ENCODE peak calls at places on chromosomes 5 and 9, in four cellular contexts. One of them, this sample, is unnamed. For H3K27me3 and H3K4me1, the result is how much of the 10 kb centered on the place peaks cover.

GRCh38 chr5:142617416-142617815 is 68.5 kb downstream of the FGF1 start:
- DNase-seq in foreskin keratinocyte: no peak
- DNase-seq in lower lobe of right lung: no peak
- DNase-seq in esophagus squamous epithelium: no peak
- DNase-seq in this sample: no peak

GRCh38 chr9:77019010-77019809 is at the start of gene FOXB2:
- DNase-seq in foreskin keratinocyte: peak
- DNase-seq in lower lobe of right lung: no peak
- DNase-seq in esophagus squamous epithelium: no peak
- DNase-seq in this sample: no peak

GRCh38 chr9:117435630-117436261 is 20.9 kb upstream of the ASTN2 start:
- DNase-seq in foreskin keratinocyte: no peak
- DNase-seq in lower lobe of right lung: no peak
- DNase-seq in esophagus squamous epithelium: no peak
- DNase-seq in this sample: no peak

GRCh38 chr5:143682788-143683419 is 129.1 kb upstream of the HMHB1 start:
- DNase-seq in foreskin keratinocyte: no peak
- DNase-seq in lower lobe of right lung: no peak
- DNase-seq in esophagus squamous epithelium: no peak
- DNase-seq in this sample: no peak

GRCh38 chr5:154823605-154824004 is 26.8 kb downstream of the FAXDC2 start:
- DNase-seq in foreskin keratinocyte: peak
- DNase-seq in lower lobe of right lung: no peak
- DNase-seq in esophagus squamous epithelium: no peak
- DNase-seq in this sample: no peak

GRCh38 chr5:34867660-34868059 is 28.7 kb downstream of the TTC23L start:
- DNase-seq in foreskin keratinocyte: no peak
- DNase-seq in lower lobe of right lung: no peak
- DNase-seq in esophagus squamous epithelium: no peak
- DNase-seq in this sample: no peak

GRCh38 chr5:167208911-167209310 is 1082.5 kb upstream of the WWC1 start:
- DNase-seq in foreskin keratinocyte: peak
- DNase-seq in lower lobe of right lung: no peak
- DNase-seq in esophagus squamous epithelium: no peak
- DNase-seq in this sample: no peak

GRCh38 chr9:131598121-131598520 is 52.8 kb downstream of the PRRT1B start:
- DNase-seq in foreskin keratinocyte: no peak
- DNase-seq in lower lobe of right lung: peak
- DNase-seq in esophagus squamous epithelium: no peak
- DNase-seq in this sample: no peak

GRCh38 chr9:93667627-93668026 is 91.2 kb downstream of the PHF2 start:
- DNase-seq in foreskin keratinocyte: no peak
- DNase-seq in lower lobe of right lung: no peak
- DNase-seq in esophagus squamous epithelium: no peak
- DNase-seq in this sample: no peak

GRCh38 chr9:130837002-130837511 is 2.0 kb downstream of the ABL1 start:
- DNase-seq in foreskin keratinocyte: no peak
- DNase-seq in lower lobe of right lung: no peak
- DNase-seq in esophagus squamous epithelium: no peak
- DNase-seq in this sample: no peak

GRCh38 chr5:15560421-15560820 is 60.4 kb downstream of the FBXL7 start:
- DNase-seq in foreskin keratinocyte: peak
- DNase-seq in lower lobe of right lung: no peak
- DNase-seq in esophagus squamous epithelium: no peak
- DNase-seq in this sample: no peak

GRCh38 chr9:37751186-37751585 is 2.4 kb upstream of the TRMT10B start:
- DNase-seq in foreskin keratinocyte: no peak
- DNase-seq in lower lobe of right lung: no peak
- DNase-seq in esophagus squamous epithelium: no peak
- DNase-seq in this sample: no peak

GRCh38 chr5:167797933-167798332 is 493.5 kb upstream of the WWC1 start:
- DNase-seq in foreskin keratinocyte: peak
- DNase-seq in lower lobe of right lung: no peak
- DNase-seq in esophagus squamous epithelium: no peak
- DNase-seq in this sample: no peak

GRCh38 chr5:2757563-2758311 is 6.3 kb upstream of the IRX2 start:
- DNase-seq in foreskin keratinocyte: peak
- DNase-seq in lower lobe of right lung: peak
- DNase-seq in esophagus squamous epithelium: no peak
- DNase-seq in this sample: peak
- H3K27me3 ChIP-seq in foreskin keratinocyte: under half
- H3K27me3 ChIP-seq in lower lobe of right lung: half or more
- H3K27me3 ChIP-seq in esophagus squamous epithelium: under half
- H3K27me3 ChIP-seq in this sample: under half

DNA sequence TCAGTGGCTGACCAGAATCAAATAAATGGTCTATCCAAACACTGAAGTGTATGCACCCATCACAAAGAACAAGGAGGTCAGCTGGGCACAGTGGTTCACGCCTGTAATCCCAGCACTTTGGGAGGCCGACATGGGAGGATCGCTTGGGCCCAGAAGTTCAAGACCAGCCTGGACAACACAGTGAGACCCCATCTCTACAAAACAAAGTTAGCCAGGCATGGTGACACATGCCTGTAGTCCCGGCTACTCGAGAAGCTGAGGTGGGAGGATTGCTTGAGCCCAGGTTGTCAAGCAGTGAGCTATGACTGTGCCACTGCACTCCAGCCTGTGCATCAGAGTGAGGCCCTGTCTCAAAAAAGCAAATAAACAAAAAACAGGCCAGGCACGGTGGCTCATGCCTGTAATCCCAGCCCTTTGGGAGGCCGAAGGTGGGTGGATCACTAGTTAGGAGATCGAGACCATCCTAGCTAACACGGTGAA is 40.5 kb downstream of the SEMA4D start:
- DNase-seq in foreskin keratinocyte: no peak
- DNase-seq in lower lobe of right lung: no peak
- DNase-seq in esophagus squamous epithelium: no peak
- DNase-seq in this sample: no peak
- H3K4me1 ChIP-seq in foreskin keratinocyte: under half
- H3K4me1 ChIP-seq in lower lobe of right lung: under half
- H3K4me1 ChIP-seq in esophagus squamous epithelium: under half
- H3K4me1 ChIP-seq in this sample: under half

DNA sequence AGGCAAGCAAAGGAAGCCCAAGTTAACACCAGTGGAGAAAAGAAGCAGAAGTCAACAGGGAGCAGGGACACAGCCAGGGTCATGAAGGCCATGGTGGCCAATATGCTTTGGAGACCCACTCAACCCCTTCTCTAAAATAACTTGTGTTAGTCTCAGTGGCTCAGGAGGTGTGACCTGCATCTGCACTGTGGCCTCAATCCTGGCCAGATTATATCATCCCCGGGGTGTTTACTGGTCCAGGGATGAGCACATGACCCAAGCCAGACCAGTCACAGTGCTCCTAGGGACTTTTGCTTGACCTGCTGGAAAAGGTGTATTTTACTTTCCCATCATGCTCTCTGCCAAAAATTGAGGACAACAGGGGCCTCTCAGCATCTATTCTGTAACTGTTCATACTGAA is 105.2 kb downstream of the DPYSL3 start:
- DNase-seq in foreskin keratinocyte: no peak
- DNase-seq in lower lobe of right lung: no peak
- DNase-seq in esophagus squamous epithelium: no peak
- DNase-seq in this sample: no peak
- H3K27me3 ChIP-seq in foreskin keratinocyte: under half
- H3K27me3 ChIP-seq in lower lobe of right lung: under half
- H3K27me3 ChIP-seq in esophagus squamous epithelium: under half
- H3K27me3 ChIP-seq in this sample: under half

DNA sequence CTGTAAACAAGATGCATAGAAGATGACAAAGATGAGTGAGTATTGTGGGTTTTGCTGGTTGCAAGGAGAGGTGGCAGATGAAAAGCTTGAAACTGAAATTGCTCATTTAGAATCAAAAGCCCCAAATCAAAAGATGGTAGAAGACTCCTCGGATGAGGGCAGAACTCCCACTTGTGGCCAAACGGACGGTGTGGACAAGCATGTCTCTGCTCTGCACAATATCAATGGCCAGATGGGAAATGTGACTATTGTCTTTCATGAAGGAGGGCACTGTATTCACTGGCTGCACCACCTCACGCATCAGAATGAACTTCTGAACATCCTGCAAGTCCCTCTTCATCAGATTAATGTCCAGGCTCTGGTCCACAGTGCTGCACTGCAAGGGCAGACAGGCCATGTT is 541.7 kb downstream of the MTRR start:
- DNase-seq in foreskin keratinocyte: no peak
- DNase-seq in lower lobe of right lung: no peak
- DNase-seq in esophagus squamous epithelium: no peak
- DNase-seq in this sample: no peak
- H3K4me1 ChIP-seq in foreskin keratinocyte: under half
- H3K4me1 ChIP-seq in lower lobe of right lung: under half
- H3K4me1 ChIP-seq in esophagus squamous epithelium: under half
- H3K4me1 ChIP-seq in this sample: under half

GRCh38 chr5:77645995-77646639 is 7.6 kb upstream of the OTP start:
- DNase-seq in foreskin keratinocyte: no peak
- DNase-seq in lower lobe of right lung: no peak
- DNase-seq in esophagus squamous epithelium: no peak
- DNase-seq in this sample: no peak
- H3K27me3 ChIP-seq in foreskin keratinocyte: half or more
- H3K27me3 ChIP-seq in lower lobe of right lung: half or more
- H3K27me3 ChIP-seq in esophagus squamous epithelium: under half
- H3K27me3 ChIP-seq in this sample: half or more

DNA sequence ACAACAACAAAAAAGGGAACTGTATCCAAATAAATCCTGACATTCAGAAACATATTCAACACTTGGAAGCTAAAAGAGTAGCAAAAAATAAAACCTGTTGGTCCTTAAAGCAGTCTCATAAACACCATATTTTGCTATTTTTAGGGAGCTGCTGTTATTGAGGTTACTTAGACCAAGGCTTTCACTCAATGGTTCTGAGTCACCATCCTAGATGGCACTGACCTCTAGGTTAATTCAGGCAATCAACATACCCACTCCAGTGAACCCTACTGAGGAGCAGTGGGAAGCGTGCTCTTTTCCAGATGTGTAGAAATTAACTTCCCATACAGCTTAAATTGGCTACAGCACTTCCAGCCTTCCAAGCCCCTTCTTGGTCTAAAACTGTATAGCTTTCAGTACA is 5.2 kb downstream of the GNAQ start:
- DNase-seq in foreskin keratinocyte: peak
- DNase-seq in lower lobe of right lung: no peak
- DNase-seq in esophagus squamous epithelium: no peak
- DNase-seq in this sample: no peak
- H3K4me1 ChIP-seq in foreskin keratinocyte: under half
- H3K4me1 ChIP-seq in lower lobe of right lung: half or more
- H3K4me1 ChIP-seq in esophagus squamous epithelium: under half
- H3K4me1 ChIP-seq in this sample: under half

DNA sequence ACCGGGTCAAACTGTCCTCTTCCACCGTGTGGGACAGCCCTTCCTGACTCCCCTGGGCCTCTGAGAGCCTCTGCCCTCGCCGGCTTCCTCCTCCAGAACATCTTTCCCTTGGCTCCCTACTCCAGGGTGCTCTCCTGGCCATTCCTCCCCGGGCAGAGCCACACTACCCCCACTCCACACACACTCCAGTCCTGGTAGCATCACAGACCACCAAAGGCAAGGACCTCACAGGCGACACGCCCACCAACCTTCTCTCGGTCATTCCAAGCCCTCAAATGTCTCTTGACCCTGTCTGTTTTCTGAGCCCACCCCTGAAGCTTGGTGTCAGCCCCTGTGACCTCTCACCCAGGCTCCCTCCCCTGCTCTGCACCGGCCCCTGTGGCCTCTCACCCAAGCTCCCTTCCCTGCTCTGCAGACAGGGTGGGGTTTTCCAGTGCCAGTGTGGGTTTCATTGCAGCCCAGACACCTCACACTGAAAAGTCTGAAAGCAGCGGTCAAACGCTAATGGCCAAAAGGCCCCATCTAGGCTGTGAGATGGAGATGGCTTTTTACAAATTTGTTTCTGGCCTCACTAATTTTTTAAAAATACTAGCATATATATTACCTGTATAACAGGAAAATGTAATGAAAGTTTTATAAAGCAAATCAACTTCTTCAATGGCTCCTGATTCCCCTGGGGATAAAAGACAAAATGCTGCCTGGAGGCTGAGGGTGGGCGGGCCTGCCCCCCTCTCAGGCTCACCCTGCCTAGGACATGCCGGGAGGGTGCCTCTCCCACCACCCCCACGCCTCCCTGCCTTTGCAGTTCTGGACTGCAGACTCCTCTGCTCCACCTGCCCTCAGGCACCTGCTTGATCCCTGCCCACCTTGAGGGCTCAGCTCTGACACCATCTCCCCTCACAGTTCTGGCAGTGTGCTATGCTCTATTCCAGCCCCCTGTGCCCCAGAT is 10.5 kb downstream of the LRRC26 start:
- DNase-seq in foreskin keratinocyte: no peak
- DNase-seq in lower lobe of right lung: no peak
- DNase-seq in esophagus squamous epithelium: no peak
- DNase-seq in this sample: no peak
- H3K27me3 ChIP-seq in foreskin keratinocyte: half or more
- H3K27me3 ChIP-seq in lower lobe of right lung: half or more
- H3K27me3 ChIP-seq in esophagus squamous epithelium: half or more
- H3K27me3 ChIP-seq in this sample: under half

GRCh38 chr5:80240368-80240986 is 15.4 kb downstream of the SERINC5 start:
- DNase-seq in foreskin keratinocyte: no peak
- DNase-seq in lower lobe of right lung: no peak
- DNase-seq in esophagus squamous epithelium: no peak
- DNase-seq in this sample: no peak
- H3K4me1 ChIP-seq in foreskin keratinocyte: under half
- H3K4me1 ChIP-seq in lower lobe of right lung: under half
- H3K4me1 ChIP-seq in esophagus squamous epithelium: under half
- H3K4me1 ChIP-seq in this sample: under half

This sample was measured in RWPE2.